ENCODE peak calls at places on chromosome 17, in six cellular contexts. One of them, this sample, is unnamed.

GRCh38 chr17:51118330-51119195 is 2.1 kb downstream of the SPAG9 start:
- DNase-seq in fibroblast of lung: no peak
- DNase-seq in transverse colon: peak; percentile 81
- DNase-seq in upper lobe of right lung: no peak
- DNase-seq in breast epithelium: peak; percentile 56
- DNase-seq in colonic mucosa: peak; percentile 90
- DNase-seq in this sample: peak; percentile 95

GRCh38 chr17:2297023-2297422 is 6.6 kb downstream of the SMG6 start:
- DNase-seq in fibroblast of lung: no peak
- DNase-seq in transverse colon: no peak
- DNase-seq in upper lobe of right lung: no peak
- DNase-seq in breast epithelium: no peak
- DNase-seq in colonic mucosa: no peak
- DNase-seq in this sample: no peak

GRCh38 chr17:66403846-66404597 is 101.6 kb downstream of the PRKCA start:
- DNase-seq in fibroblast of lung: peak; percentile 36
- DNase-seq in transverse colon: no peak
- DNase-seq in upper lobe of right lung: no peak
- DNase-seq in breast epithelium: no peak
- DNase-seq in colonic mucosa: no peak
- DNase-seq in this sample: no peak

GRCh38 chr17:49249292-49249794 is 18.8 kb upstream of the PHOSPHO1 start:
- DNase-seq in fibroblast of lung: peak; percentile 45
- DNase-seq in transverse colon: no peak
- DNase-seq in upper lobe of right lung: peak; percentile 66
- DNase-seq in breast epithelium: no peak
- DNase-seq in colonic mucosa: no peak
- DNase-seq in this sample: no peak

GRCh38 chr17:56297142-56297541 is 143.9 kb downstream of the ANKFN1 start:
- DNase-seq in fibroblast of lung: peak; percentile 33
- DNase-seq in transverse colon: no peak
- DNase-seq in upper lobe of right lung: no peak
- DNase-seq in breast epithelium: no peak
- DNase-seq in colonic mucosa: no peak
- DNase-seq in this sample: no peak

GRCh38 chr17:48488548-48489106 is 42.2 kb downstream of the HOXB1 start:
- DNase-seq in fibroblast of lung: no peak
- DNase-seq in transverse colon: no peak
- DNase-seq in upper lobe of right lung: no peak
- DNase-seq in breast epithelium: no peak
- DNase-seq in colonic mucosa: no peak
- DNase-seq in this sample: no peak

GRCh38 chr17:75352079-75352569 is 53.4 kb downstream of the GRB2 start:
- DNase-seq in fibroblast of lung: no peak
- DNase-seq in transverse colon: no peak
- DNase-seq in upper lobe of right lung: no peak
- DNase-seq in breast epithelium: no peak
- DNase-seq in colonic mucosa: no peak
- DNase-seq in this sample: no peak

GRCh38 chr17:3885970-3886369 is 6.9 kb downstream of the CAMKK1 start:
- DNase-seq in fibroblast of lung: peak; percentile 76
- DNase-seq in transverse colon: no peak
- DNase-seq in upper lobe of right lung: no peak
- DNase-seq in breast epithelium: no peak
- DNase-seq in colonic mucosa: no peak
- DNase-seq in this sample: no peak

GRCh38 chr17:6755281-6755680 is 565 bp upstream of the XAF1 start:
- DNase-seq in fibroblast of lung: peak; percentile 34
- DNase-seq in transverse colon: peak; percentile 14
- DNase-seq in upper lobe of right lung: no peak
- DNase-seq in breast epithelium: no peak
- DNase-seq in colonic mucosa: peak; percentile 39
- DNase-seq in this sample: no peak

GRCh38 chr17:19000531-19001011 is 4.0 kb downstream of the FAM83G start:
- DNase-seq in fibroblast of lung: peak; percentile 11
- DNase-seq in transverse colon: peak; percentile 51
- DNase-seq in upper lobe of right lung: no peak
- DNase-seq in breast epithelium: no peak
- DNase-seq in colonic mucosa: no peak
- DNase-seq in this sample: no peak

GRCh38 chr17:66965801-66966528 is 1.5 kb downstream of the CACNG4 start:
- DNase-seq in fibroblast of lung: no peak
- DNase-seq in transverse colon: no peak
- DNase-seq in upper lobe of right lung: no peak
- DNase-seq in breast epithelium: no peak
- DNase-seq in colonic mucosa: peak; percentile 28
- DNase-seq in this sample: no peak

GRCh38 chr17:17837380-17837821 is 615 bp upstream of the SREBF1 start:
- DNase-seq in fibroblast of lung: peak; percentile 85
- DNase-seq in transverse colon: no peak
- DNase-seq in upper lobe of right lung: no peak
- DNase-seq in breast epithelium: no peak
- DNase-seq in colonic mucosa: peak; percentile 66
- DNase-seq in this sample: no peak

GRCh38 chr17:37555386-37555785 is 53.8 kb downstream of the SYNRG start:
- DNase-seq in fibroblast of lung: no peak
- DNase-seq in transverse colon: no peak
- DNase-seq in upper lobe of right lung: no peak
- DNase-seq in breast epithelium: no peak
- DNase-seq in colonic mucosa: no peak
- DNase-seq in this sample: no peak
- H3K4me3 ChIP-seq in fibroblast of lung: no peak overlapping the region
- H3K4me3 ChIP-seq in transverse colon: no peak overlapping the region
- H3K4me3 ChIP-seq in upper lobe of right lung: no peak overlapping the region
- H3K4me3 ChIP-seq in breast epithelium: no peak overlapping the region
- H3K4me3 ChIP-seq in colonic mucosa: no peak overlapping the region
- H3K4me3 ChIP-seq in this sample: no peak overlapping the region

DNA sequence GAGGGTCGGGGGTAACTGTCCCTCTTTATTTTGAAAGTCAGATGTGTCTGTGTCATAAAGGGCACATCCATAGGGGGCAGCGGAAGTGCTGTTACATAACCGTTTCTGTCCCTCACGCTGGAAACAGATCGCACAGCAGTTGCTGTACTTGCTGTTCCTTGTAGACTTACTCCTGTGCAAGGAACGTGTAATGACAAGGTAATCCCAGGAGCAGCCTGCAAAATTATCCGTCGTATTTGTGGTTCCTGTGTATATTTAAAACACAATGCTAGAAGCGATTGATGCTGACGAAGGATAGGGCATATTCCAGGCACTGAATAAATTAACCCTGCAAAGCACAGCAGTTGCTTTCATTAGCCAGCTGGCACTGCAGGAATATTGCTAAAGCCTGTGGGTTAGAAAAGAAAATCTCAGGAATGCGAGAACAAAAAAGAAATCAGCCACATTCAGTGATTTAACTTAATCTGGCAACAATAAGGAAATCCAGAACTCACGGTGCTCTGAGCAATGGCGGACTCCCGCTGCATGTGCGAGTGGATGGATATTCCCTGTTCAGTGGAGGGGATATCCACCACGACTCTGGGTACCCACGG is 76.2 kb downstream of the SPECC1 start:
- DNase-seq in fibroblast of lung: no peak
- DNase-seq in transverse colon: no peak
- DNase-seq in upper lobe of right lung: no peak
- DNase-seq in breast epithelium: no peak
- DNase-seq in colonic mucosa: no peak
- DNase-seq in this sample: no peak
- TF ChIP-seq CTCF in fibroblast of lung: no peak
- TF ChIP-seq CTCF in transverse colon: no peak
- TF ChIP-seq CTCF in upper lobe of right lung: no peak
- TF ChIP-seq CTCF in breast epithelium: no peak
- TF ChIP-seq CTCF in colonic mucosa: no peak
- TF ChIP-seq CTCF in this sample: no peak

GRCh38 chr17:8249621-8250020 is 532 bp downstream of the PFAS start:
- DNase-seq in fibroblast of lung: no peak
- DNase-seq in transverse colon: no peak
- DNase-seq in upper lobe of right lung: no peak
- DNase-seq in breast epithelium: no peak
- DNase-seq in colonic mucosa: no peak
- DNase-seq in this sample: no peak

GRCh38 chr17:8248751-8249607 is at the start of gene PFAS:
- DNase-seq in fibroblast of lung: peak; percentile 90
- DNase-seq in transverse colon: peak; percentile 97
- DNase-seq in upper lobe of right lung: peak; percentile 98
- DNase-seq in breast epithelium: peak; percentile 96
- DNase-seq in colonic mucosa: peak; percentile 98
- DNase-seq in this sample: peak; percentile 84

GRCh38 chr17:8253801-8254200 is 4.7 kb downstream of the PFAS start:
- DNase-seq in fibroblast of lung: no peak
- DNase-seq in transverse colon: no peak
- DNase-seq in upper lobe of right lung: no peak
- DNase-seq in breast epithelium: no peak
- DNase-seq in colonic mucosa: peak; percentile 27
- DNase-seq in this sample: no peak

GRCh38 chr17:8254881-8255280 is 5.8 kb downstream of the PFAS start:
- DNase-seq in fibroblast of lung: no peak
- DNase-seq in transverse colon: no peak
- DNase-seq in upper lobe of right lung: no peak
- DNase-seq in breast epithelium: no peak
- DNase-seq in colonic mucosa: no peak
- DNase-seq in this sample: no peak

GRCh38 chr17:8250101-8250500 is 1.0 kb downstream of the PFAS start:
- DNase-seq in fibroblast of lung: no peak
- DNase-seq in transverse colon: no peak
- DNase-seq in upper lobe of right lung: no peak
- DNase-seq in breast epithelium: no peak
- DNase-seq in colonic mucosa: no peak
- DNase-seq in this sample: no peak
- H3K4me3 ChIP-seq in fibroblast of lung: peak overlapping the region; percentile 98
- H3K4me3 ChIP-seq in transverse colon: no peak overlapping the region
- H3K4me3 ChIP-seq in upper lobe of right lung: no peak overlapping the region
- H3K4me3 ChIP-seq in breast epithelium: no peak overlapping the region
- H3K4me3 ChIP-seq in colonic mucosa: no peak overlapping the region
- H3K4me3 ChIP-seq in this sample: peak overlapping the region; percentile 79

GRCh38 chr17:69704935-69705334 is 290.4 kb downstream of the MAP2K6 start:
- DNase-seq in fibroblast of lung: no peak
- DNase-seq in transverse colon: no peak
- DNase-seq in upper lobe of right lung: no peak
- DNase-seq in breast epithelium: no peak
- DNase-seq in colonic mucosa: no peak
- DNase-seq in this sample: no peak

GRCh38 chr17:69696645-69697044 is 282.1 kb downstream of the MAP2K6 start:
- DNase-seq in fibroblast of lung: peak; percentile 26
- DNase-seq in transverse colon: no peak
- DNase-seq in upper lobe of right lung: no peak
- DNase-seq in breast epithelium: no peak
- DNase-seq in colonic mucosa: no peak
- DNase-seq in this sample: no peak

DNA sequence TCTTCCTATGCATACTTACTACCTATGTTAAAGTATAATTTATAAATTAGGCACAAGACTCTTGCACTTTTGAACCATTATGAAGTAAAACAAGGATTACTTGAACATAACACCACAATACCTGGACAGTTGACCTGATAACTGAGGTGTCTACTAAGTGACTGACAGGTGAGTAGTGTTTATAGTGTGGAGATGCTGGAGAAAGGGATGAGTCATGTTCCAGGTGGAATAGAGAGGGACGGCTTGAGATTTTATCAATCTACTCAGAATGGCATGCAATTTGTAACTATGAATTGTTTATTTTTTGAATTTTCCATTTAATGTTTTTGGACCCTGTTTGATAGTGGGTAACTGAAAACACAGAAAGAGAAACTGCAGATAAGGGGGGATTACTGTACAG is 287.6 kb downstream of the MAP2K6 start:
- DNase-seq in fibroblast of lung: no peak
- DNase-seq in transverse colon: no peak
- DNase-seq in upper lobe of right lung: no peak
- DNase-seq in breast epithelium: no peak
- DNase-seq in colonic mucosa: no peak
- DNase-seq in this sample: no peak
- TF ChIP-seq CTCF in fibroblast of lung: no peak
- TF ChIP-seq CTCF in transverse colon: no peak
- TF ChIP-seq CTCF in upper lobe of right lung: no peak
- TF ChIP-seq CTCF in breast epithelium: no peak
- TF ChIP-seq CTCF in colonic mucosa: no peak
- TF ChIP-seq CTCF in this sample: no peak

GRCh38 chr17:77451894-77452852 is 311.4 kb downstream of the SEC14L1 start:
- DNase-seq in fibroblast of lung: peak; percentile 80
- DNase-seq in transverse colon: peak; percentile 83
- DNase-seq in upper lobe of right lung: peak; percentile 77
- DNase-seq in breast epithelium: peak; percentile 77
- DNase-seq in colonic mucosa: peak; percentile 83
- DNase-seq in this sample: no peak
- H3K4me3 ChIP-seq in fibroblast of lung: peak overlapping the region; percentile 67
- H3K4me3 ChIP-seq in transverse colon: peak overlapping the region; percentile 51
- H3K4me3 ChIP-seq in upper lobe of right lung: peak overlapping the region; percentile 65
- H3K4me3 ChIP-seq in breast epithelium: peak overlapping the region; percentile 50
- H3K4me3 ChIP-seq in colonic mucosa: peak overlapping the region; percentile 54
- H3K4me3 ChIP-seq in this sample: peak overlapping the region; percentile 60